ENCODE peak calls at places on chromosomes 1 and 21, in eight cellular contexts. G, O, X, E, N, K, Z and L are unnamed samples.

GRCh38 chr1:101112051-101112770 is 86.6 kb upstream of the DPH5 start:
- DNase-seq in G (no peak), O (no peak), X (peak), E (peak), N (peak), K (no peak), Z (no peak), L (no peak)

GRCh38 chr1:46577671-46578070 is 26.2 kb upstream of the KNCN start:
- DNase-seq in G (no peak), O (no peak), X (no peak), E (no peak), N (no peak), K (no peak), Z (no peak), L (no peak)

GRCh38 chr1:98314591-98314990 is 346.9 kb upstream of the SNX7 start:
- DNase-seq in G (no peak), O (no peak), X (no peak), E (no peak), N (no peak), K (no peak), Z (no peak), L (no peak)

GRCh38 chr1:178055093-178055492 is 38.8 kb upstream of the RASAL2 start:
- DNase-seq in G (no peak), O (no peak), X (peak), E (peak), N (peak), K (no peak), Z (no peak), L (no peak)

GRCh38 chr1:85342177-85342576 is 65.7 kb upstream of the BCL10 start:
- DNase-seq in G (no peak), O (no peak), X (no peak), E (no peak), N (no peak), K (peak), Z (no peak), L (no peak)

GRCh38 chr1:202143011-202143767 is 1.3 kb downstream of the ARL8A start:
- DNase-seq in G (no peak), O (no peak), X (no peak), E (peak), N (peak), K (no peak), Z (no peak), L (peak)

GRCh38 chr1:234544094-234544579 is 65.2 kb upstream of the TARBP1 start:
- DNase-seq in G (peak), O (no peak), X (peak), E (peak), N (peak), K (peak), Z (no peak), L (peak)

GRCh38 chr1:90716552-90717355 is at the start of gene BARHL2:
- DNase-seq in G (no peak), O (peak), X (no peak), E (no peak), N (no peak), K (no peak), Z (peak), L (no peak)

GRCh38 chr1:97412155-97412554 is 508.7 kb downstream of the DPYD start:
- DNase-seq in G (no peak), O (no peak), X (no peak), E (no peak), N (no peak), K (peak), Z (no peak), L (peak)

GRCh38 chr1:204598319-204598969 is 82.2 kb downstream of the MDM4 start:
- DNase-seq in G (no peak), O (no peak), X (no peak), E (no peak), N (no peak), K (no peak), Z (no peak), L (no peak)

GRCh38 chr1:93552751-93553455 is 105.0 kb downstream of the FNBP1L start:
- DNase-seq in G (peak), O (no peak), X (no peak), E (no peak), N (no peak), K (peak), Z (no peak), L (peak)

GRCh38 chr1:119647734-119648619 is at the start of gene ZNF697:
- DNase-seq in G (peak), O (no peak), X (peak), E (peak), N (peak), K (peak), Z (peak), L (peak)

GRCh38 chr1:145962157-145963102 is 1.9 kb downstream of the ANKRD34A start:
- DNase-seq in G (no peak), O (no peak), X (peak), E (peak), N (peak), K (no peak), Z (no peak), L (no peak)

GRCh38 chr1:145965119-145965744 is 742 bp downstream of the POLR3GL start:
- DNase-seq in G (no peak), O (no peak), X (no peak), E (no peak), N (no peak), K (no peak), Z (no peak), L (no peak)

GRCh38 chr1:145961425-145962156 is 2.8 kb downstream of the ANKRD34A start:
- DNase-seq in G (no peak), O (no peak), X (peak), E (peak), N (peak), K (peak), Z (no peak), L (no peak)

GRCh38 chr1:145964328-145965118 is at the start of the genes ANKRD34A and POLR3GL:
- DNase-seq in G (peak), O (no peak), X (peak), E (peak), N (peak), K (peak), Z (peak), L (peak)

DNA sequence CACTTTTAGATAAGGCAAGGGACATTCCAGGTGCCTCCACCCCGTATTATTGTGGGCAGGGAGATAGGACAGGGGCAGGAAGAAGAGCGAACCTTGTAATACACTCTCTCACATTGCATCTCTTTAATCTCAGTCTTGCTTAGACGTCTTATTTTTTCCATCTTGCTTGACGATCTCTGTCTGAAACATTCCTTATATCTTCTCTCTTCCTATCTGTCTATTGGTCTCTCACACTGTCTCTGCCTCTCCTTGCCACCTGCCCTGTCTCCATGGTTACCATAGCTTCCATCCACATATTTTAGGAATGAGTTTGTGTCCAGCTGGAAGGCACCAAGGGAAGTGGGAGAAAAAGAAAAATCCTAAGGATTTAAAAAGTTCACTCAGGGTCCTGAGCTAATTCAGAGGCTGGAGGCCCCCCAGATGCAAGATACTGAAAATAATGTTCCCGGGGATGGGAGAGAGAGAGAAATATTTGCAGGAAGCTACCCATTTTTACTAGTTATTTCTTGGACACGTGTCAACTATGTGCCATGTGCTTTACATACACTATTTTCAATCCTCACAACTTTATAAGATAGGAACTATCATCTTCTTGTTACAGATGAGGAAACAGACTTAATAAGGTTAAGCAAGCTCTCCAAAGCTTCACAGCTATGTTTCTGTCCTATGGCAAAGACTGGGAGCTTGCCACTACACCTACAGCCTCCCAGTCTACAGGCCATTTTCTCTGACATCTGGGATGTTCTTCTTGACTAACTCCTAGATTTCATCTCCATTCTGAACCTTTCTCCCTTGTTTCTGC is 956 bp downstream of the ANKRD34A start:
- DNase-seq in G (no peak), O (no peak), X (no peak), E (no peak), N (no peak), K (peak), Z (no peak), L (peak)
- H3K4me3 ChIP-seq in G (peak), O (peak), X (peak), E (peak), N (peak), K (peak), Z (peak), L (peak)

GRCh38 chr1:81847063-81847462 is 46.3 kb downstream of the ADGRL2 start:
- DNase-seq in G (no peak), O (no peak), X (no peak), E (no peak), N (no peak), K (no peak), Z (no peak), L (no peak)
- TF ChIP-seq CTCF in G (no peak), O (no peak), X (no peak), E (no peak), N (no peak), K (no peak), Z (no peak), L (no peak)

DNA sequence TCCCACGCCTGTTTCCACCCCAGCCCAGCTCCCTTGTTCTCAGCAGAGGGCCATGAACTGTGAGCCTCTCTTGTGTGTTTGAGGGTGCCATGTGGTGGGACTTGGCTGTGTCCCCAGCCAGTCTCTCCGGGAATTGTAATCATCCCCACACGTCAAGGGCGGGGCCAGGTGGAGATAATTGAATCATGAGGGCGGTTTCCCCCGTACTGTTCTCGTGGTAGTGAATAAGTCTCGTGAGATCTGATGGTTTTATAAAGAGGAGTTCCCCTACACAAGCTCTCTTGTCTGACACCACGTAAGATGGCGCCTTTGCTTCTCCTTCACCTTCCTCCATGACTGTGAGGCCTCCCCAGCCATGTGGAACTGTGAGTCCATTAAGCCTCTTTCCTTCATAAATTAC is 57.2 kb upstream of the COL6A2 start:
- DNase-seq in G (no peak), O (no peak), X (no peak), E (no peak), N (no peak), K (no peak), Z (no peak), L (no peak)
- H3K4me3 ChIP-seq in G (no peak), O (no peak), X (no peak), E (no peak), N (no peak), K (no peak), Z (no peak), L (no peak)

GRCh38 chr1:173506437-173506836 is 29.3 kb downstream of the PRDX6 start:
- DNase-seq in G (no peak), O (no peak), X (no peak), E (no peak), N (no peak), K (no peak), Z (no peak), L (no peak)
- TF ChIP-seq CTCF in G (peak), O (no peak), X (no peak), E (no peak), N (no peak), K (peak), Z (no peak), L (no peak)

GRCh38 chr21:34673006-34673405 is 4.2 kb downstream of the CLIC6 start:
- DNase-seq in G (no peak), O (no peak), X (no peak), E (no peak), N (no peak), K (no peak), Z (no peak), L (no peak)

GRCh38 chr21:34670220-34670961 is 1.6 kb downstream of the CLIC6 start:
- DNase-seq in G (no peak), O (no peak), X (no peak), E (peak), N (peak), K (no peak), Z (no peak), L (no peak)

GRCh38 chr21:34671891-34672290 is 3.1 kb downstream of the CLIC6 start:
- DNase-seq in G (no peak), O (no peak), X (no peak), E (no peak), N (no peak), K (no peak), Z (no peak), L (no peak)

GRCh38 chr21:34669149-34669879 is 520 bp downstream of the CLIC6 start:
- DNase-seq in G (no peak), O (no peak), X (no peak), E (peak), N (no peak), K (no peak), Z (no peak), L (no peak)

DNA sequence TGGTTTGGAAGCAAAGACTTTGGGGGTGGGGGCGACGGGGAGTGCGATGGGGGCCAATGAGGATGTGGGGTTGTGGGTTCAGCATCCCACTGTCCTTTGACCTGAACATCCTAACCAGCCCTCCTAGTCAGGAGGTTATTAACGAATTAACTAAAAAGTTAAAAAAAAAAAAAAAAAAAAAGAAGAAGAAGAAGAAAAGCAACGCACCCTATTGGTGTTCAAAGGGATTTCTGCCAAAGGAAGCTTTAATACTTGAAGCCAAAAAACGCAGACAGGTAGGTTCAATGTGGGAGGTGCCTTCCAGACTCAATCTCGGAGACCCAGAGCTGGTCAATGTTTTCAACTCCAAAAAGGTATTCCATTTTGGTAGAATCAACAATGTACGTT is 2.2 kb downstream of the CLIC6 start:
- DNase-seq in G (no peak), O (no peak), X (no peak), E (no peak), N (no peak), K (no peak), Z (no peak), L (no peak)
- H3K4me3 ChIP-seq in G (no peak), O (peak), X (peak), E (peak), N (peak), K (no peak), Z (peak), L (no peak)

DNA sequence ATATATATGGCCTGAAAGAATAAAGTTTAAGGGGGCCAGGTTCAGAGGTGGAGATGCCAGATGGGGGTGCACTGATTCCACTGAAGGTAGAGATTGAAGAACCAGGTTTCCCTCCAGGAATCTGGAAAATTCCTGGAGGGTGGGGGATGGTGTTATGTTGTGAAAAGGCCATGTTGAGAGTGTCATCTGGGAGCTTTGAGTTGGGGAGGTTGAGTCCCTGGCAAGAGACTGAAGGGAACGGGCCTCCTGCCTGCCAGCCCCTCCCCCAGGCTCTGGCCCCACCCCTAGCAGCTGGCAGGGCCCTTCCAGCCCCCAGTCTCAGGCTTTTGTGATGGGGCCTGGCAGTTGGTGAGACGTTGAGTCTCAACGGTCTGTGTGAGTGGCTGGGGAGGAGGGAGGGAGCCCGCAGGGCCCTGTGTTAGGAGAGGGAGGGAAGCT is 4.1 kb downstream of the PTPRU start:
- DNase-seq in G (no peak), O (no peak), X (no peak), E (no peak), N (no peak), K (no peak), Z (no peak), L (no peak)
- TF ChIP-seq CTCF in G (no peak), O (no peak), X (no peak), E (no peak), N (no peak), K (peak), Z (no peak), L (peak)

GRCh38 chr1:109543283-109543987 is 3.8 kb downstream of the GPR61 start:
- DNase-seq in G (no peak), O (no peak), X (no peak), E (no peak), N (no peak), K (no peak), Z (no peak), L (no peak)

GRCh38 chr1:109543988-109544735 is 4.3 kb upstream of the GNAI3 start:
- DNase-seq in G (no peak), O (peak), X (no peak), E (no peak), N (no peak), K (no peak), Z (no peak), L (no peak)

GRCh38 chr1:109547412-109548320 is 749 bp upstream of the GNAI3 start:
- DNase-seq in G (no peak), O (no peak), X (no peak), E (peak), N (no peak), K (peak), Z (no peak), L (peak)

GRCh38 chr1:109548321-109549267 is at the start of gene GNAI3:
- DNase-seq in G (peak), O (no peak), X (peak), E (peak), N (peak), K (peak), Z (peak), L (peak)

DNA sequence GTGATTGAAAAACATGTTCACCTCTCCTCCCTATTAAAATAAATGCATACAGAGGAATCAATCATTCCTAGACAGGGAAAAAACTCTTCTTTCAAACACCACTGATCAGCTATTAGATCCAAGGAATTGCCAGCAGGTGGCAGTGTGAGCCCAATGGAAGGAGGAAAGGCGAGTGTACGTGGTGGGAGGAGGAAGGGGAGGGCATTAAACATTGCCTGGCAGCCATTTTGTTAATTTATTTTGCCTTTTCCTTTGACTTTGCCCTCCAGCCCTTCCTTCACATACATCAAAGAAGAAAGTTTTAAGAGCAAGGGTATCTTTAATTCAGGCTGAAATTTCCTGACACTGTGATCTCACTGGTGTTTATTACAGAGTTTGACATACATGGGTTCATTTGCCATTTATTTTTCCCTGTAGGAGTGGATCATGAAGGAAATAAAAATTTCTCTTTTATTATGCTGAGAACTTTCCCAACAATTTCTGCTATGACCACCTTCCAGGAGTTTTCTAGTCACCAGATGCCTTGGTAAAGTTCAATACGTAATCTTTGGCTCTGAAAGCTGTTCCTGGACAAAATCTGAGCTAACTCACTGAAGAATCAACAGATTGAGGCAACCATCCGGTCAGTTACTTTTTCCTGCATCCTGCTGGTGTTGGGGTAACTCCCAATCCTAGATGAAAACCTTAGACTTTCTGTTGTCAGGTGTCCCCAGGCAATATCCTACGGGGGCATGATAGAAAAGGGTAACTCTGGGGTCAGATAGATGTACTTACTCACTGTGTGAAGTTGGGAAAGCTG is 1.9 kb upstream of the GNAI3 start:
- DNase-seq in G (peak), O (no peak), X (peak), E (peak), N (peak), K (peak), Z (no peak), L (peak)
- H3K4me3 ChIP-seq in G (peak), O (peak), X (peak), E (peak), N (peak), K (peak), Z (peak), L (peak)